ENCODE peak calls at places on chromosomes 7 and 10, in four cellular contexts. I, J, R and F are unnamed samples.

GRCh38 chr7:82173400-82174021 is 270.1 kb downstream of the CACNA2D1 start:
- DNase-seq in I (no peak), J (no peak), R (no peak), F (no peak)

GRCh38 chr7:108875139-108875538 is 305.5 kb downstream of the DNAJB9 start:
- DNase-seq in I (no peak), J (no peak), R (no peak), F (peak; percentile 7)

GRCh38 chr7:8669501-8669851 is 236.1 kb downstream of the NXPH1 start:
- DNase-seq in I (no peak), J (no peak), R (no peak), F (no peak)

GRCh38 chr10:95788830-95789229 is 32.9 kb downstream of the ENTPD1 start:
- DNase-seq in I (no peak), J (no peak), R (no peak), F (no peak)

GRCh38 chr10:95480901-95481491 is 80.2 kb downstream of the SORBS1 start:
- DNase-seq in I (no peak), J (no peak), R (no peak), F (no peak)

GRCh38 chr7:5630670-5631069 is 150.8 kb downstream of the RNF216 start:
- DNase-seq in I (no peak), J (no peak), R (no peak), F (peak; percentile 24)

GRCh38 chr7:127107601-127108007 is 145.1 kb downstream of the GRM8 start:
- DNase-seq in I (peak; percentile 69), J (peak; percentile 74), R (peak; percentile 24), F (peak; percentile 14)

GRCh38 chr7:18357691-18358090 is 137.9 kb upstream of the HDAC9 start:
- DNase-seq in I (no peak), J (no peak), R (no peak), F (no peak)

GRCh38 chr7:137354361-137354760 is 10.8 kb upstream of the PTN start:
- DNase-seq in I (no peak), J (peak; percentile 17), R (peak; percentile 91), F (peak; percentile 6)

GRCh38 chr7:99616359-99617186 is at the start of gene ZSCAN25:
- DNase-seq in I (peak; percentile 95), J (peak; percentile 94), R (peak; percentile 92), F (peak; percentile 93)

GRCh38 chr7:93249749-93250148 is 17.6 kb downstream of the VPS50 start:
- DNase-seq in I (peak; percentile 45), J (no peak), R (no peak), F (no peak)

GRCh38 chr7:155422599-155423336 is 35.2 kb upstream of the EN2 start:
- DNase-seq in I (no peak), J (no peak), R (no peak), F (no peak)

GRCh38 chr7:43083091-43083490 is 29.4 kb upstream of the HECW1 start:
- DNase-seq in I (no peak), J (no peak), R (no peak), F (no peak)

GRCh38 chr7:14381936-14382335 is 392.5 kb upstream of the ETV1 start:
- DNase-seq in I (no peak), J (no peak), R (no peak), F (no peak)

GRCh38 chr7:72490301-72490700 is 78.2 kb upstream of the CALN1 start:
- DNase-seq in I (peak; percentile 3), J (no peak), R (no peak), F (no peak)

GRCh38 chr7:24455813-24456525 is 117.3 kb upstream of the PALS2 start:
- DNase-seq in I (no peak), J (no peak), R (no peak), F (no peak)

GRCh38 chr7:121530251-121531174 is 134.4 kb upstream of the FAM3C start:
- DNase-seq in I (no peak), J (no peak), R (no peak), F (no peak)

GRCh38 chr10:132684164-132684891 is 101.6 kb downstream of the NKX6-2 start:
- DNase-seq in I (no peak), J (no peak), R (no peak), F (no peak)

GRCh38 chr10:18533921-18534320 is 117.5 kb downstream of the NSUN6 start:
- DNase-seq in I (no peak), J (no peak), R (no peak), F (no peak)

GRCh38 chr10:44198780-44199097 is 186.2 kb downstream of the CXCL12 start:
- DNase-seq in I (no peak), J (no peak), R (no peak), F (no peak)

GRCh38 chr10:104117839-104118323 is 4.1 kb upstream of the SFR1 start:
- DNase-seq in I (no peak), J (no peak), R (peak; percentile 38), F (no peak)

GRCh38 chr10:95246582-95247051 is 44.2 kb downstream of the PDLIM1 start:
- DNase-seq in I (peak; percentile 84), J (peak; percentile 61), R (peak; percentile 40), F (peak; percentile 49)

GRCh38 chr7:100478966-100479660 is at the start of gene TSC22D4:
- DNase-seq in I (peak; percentile 95), J (peak; percentile 98), R (peak; percentile 77), F (peak; percentile 94)

GRCh38 chr7:80876894-80877414 is 41.9 kb downstream of the SEMA3C start:
- DNase-seq in I (no peak), J (no peak), R (no peak), F (peak; percentile 19)

GRCh38 chr7:152699101-152699500 is 23.2 kb upstream of the XRCC2 start:
- DNase-seq in I (no peak), J (no peak), R (peak; percentile 14), F (no peak)

GRCh38 chr7:151087247-151088018 is 1.2 kb downstream of the AGAP3 start:
- DNase-seq in I (peak; percentile 74), J (peak; percentile 74), R (peak; percentile 54), F (peak; percentile 45)

GRCh38 chr7:77746824-77747165 is 50.5 kb downstream of the RSBN1L start:
- DNase-seq in I (no peak), J (no peak), R (no peak), F (no peak)

GRCh38 chr10:90822508-90822907 is 35.3 kb downstream of the HTR7 start:
- DNase-seq in I (no peak), J (no peak), R (no peak), F (no peak)

GRCh38 chr10:132746386-132746785 is 39.6 kb downstream of the NKX6-2 start:
- DNase-seq in I (no peak), J (no peak), R (no peak), F (no peak)

GRCh38 chr7:98872328-98872924 is 2.6 kb upstream of the TMEM130 start:
- DNase-seq in I (no peak), J (no peak), R (peak; percentile 48), F (no peak)

GRCh38 chr7:95002726-95003125 is 95.3 kb downstream of the PPP1R9A start:
- DNase-seq in I (no peak), J (no peak), R (no peak), F (no peak)

GRCh38 chr10:67075381-67076001 is 149.7 kb downstream of the LRRTM3 start:
- DNase-seq in I (no peak), J (no peak), R (no peak), F (peak; percentile 65)

GRCh38 chr7:66847879-66848810 is 72.9 kb upstream of the TMEM248 start:
- DNase-seq in I (no peak), J (no peak), R (no peak), F (no peak)

GRCh38 chr7:41156268-41156667 is 546.6 kb downstream of the INHBA start:
- DNase-seq in I (no peak), J (no peak), R (no peak), F (no peak)

GRCh38 chr7:33310546-33310945 is 181.2 kb downstream of the BBS9 start:
- DNase-seq in I (no peak), J (no peak), R (no peak), F (no peak)

GRCh38 chr10:78749898-78750297 is 318.9 kb upstream of the ZMIZ1 start:
- DNase-seq in I (no peak), J (no peak), R (no peak), F (no peak)

GRCh38 chr10:114855776-114856543 is 34.4 kb downstream of the FHIP2A start:
- DNase-seq in I (no peak), J (no peak), R (no peak), F (no peak)

GRCh38 chr7:142873281-142873784 is 12.2 kb downstream of the TRPV6 start:
- DNase-seq in I (no peak), J (no peak), R (no peak), F (no peak)

GRCh38 chr10:122333037-122333436 is 41.5 kb upstream of the PLEKHA1 start:
- DNase-seq in I (no peak), J (no peak), R (no peak), F (no peak)